ENCODE peak calls at places on chromosomes 13 and 19, in eight cellular contexts. One of them, this sample, is unnamed.

GRCh38 chr13:110282316-110282841 is 24.6 kb downstream of the COL4A1 start:
- DNase-seq in tibial artery: no peak
- DNase-seq in breast epithelium: no peak
- DNase-seq in tibial nerve: no peak
- DNase-seq in heart left ventricle: no peak
- DNase-seq in psoas muscle: no peak
- DNase-seq in lower lobe of right lung: no peak
- DNase-seq in CD4-positive, alpha-beta memory T cell: no peak
- DNase-seq in this sample: no peak

GRCh38 chr19:35868172-35868822 is at the start of gene APLP1:
- DNase-seq in tibial artery: peak
- DNase-seq in breast epithelium: peak
- DNase-seq in tibial nerve: no peak
- DNase-seq in heart left ventricle: peak
- DNase-seq in psoas muscle: peak
- DNase-seq in lower lobe of right lung: peak
- DNase-seq in CD4-positive, alpha-beta memory T cell: peak
- DNase-seq in this sample: no peak

GRCh38 chr19:29667941-29668340 is 2.7 kb downstream of the PLEKHF1 start:
- DNase-seq in tibial artery: peak
- DNase-seq in breast epithelium: peak
- DNase-seq in tibial nerve: no peak
- DNase-seq in heart left ventricle: no peak
- DNase-seq in psoas muscle: no peak
- DNase-seq in lower lobe of right lung: no peak
- DNase-seq in CD4-positive, alpha-beta memory T cell: peak
- DNase-seq in this sample: no peak

GRCh38 chr19:46480409-46480808 is 9.0 kb upstream of the PNMA8A start:
- DNase-seq in tibial artery: no peak
- DNase-seq in breast epithelium: no peak
- DNase-seq in tibial nerve: no peak
- DNase-seq in heart left ventricle: peak
- DNase-seq in psoas muscle: no peak
- DNase-seq in lower lobe of right lung: no peak
- DNase-seq in CD4-positive, alpha-beta memory T cell: no peak
- DNase-seq in this sample: no peak

GRCh38 chr19:45110811-45111210 is 17.8 kb downstream of the PPP1R37 start:
- DNase-seq in tibial artery: no peak
- DNase-seq in breast epithelium: no peak
- DNase-seq in tibial nerve: no peak
- DNase-seq in heart left ventricle: no peak
- DNase-seq in psoas muscle: no peak
- DNase-seq in lower lobe of right lung: no peak
- DNase-seq in CD4-positive, alpha-beta memory T cell: no peak
- DNase-seq in this sample: no peak

GRCh38 chr19:29535984-29536508 is 10.3 kb downstream of the VSTM2B start:
- DNase-seq in tibial artery: peak
- DNase-seq in breast epithelium: no peak
- DNase-seq in tibial nerve: no peak
- DNase-seq in heart left ventricle: no peak
- DNase-seq in psoas muscle: no peak
- DNase-seq in lower lobe of right lung: no peak
- DNase-seq in CD4-positive, alpha-beta memory T cell: no peak
- DNase-seq in this sample: no peak

GRCh38 chr13:111040821-111041220 is 74.3 kb upstream of the ARHGEF7 start:
- DNase-seq in tibial artery: no peak
- DNase-seq in breast epithelium: no peak
- DNase-seq in tibial nerve: no peak
- DNase-seq in heart left ventricle: no peak
- DNase-seq in psoas muscle: no peak
- DNase-seq in lower lobe of right lung: no peak
- DNase-seq in CD4-positive, alpha-beta memory T cell: no peak
- DNase-seq in this sample: no peak

GRCh38 chr13:24684600-24684998 is 4.4 kb downstream of the ATP12A start:
- DNase-seq in tibial artery: no peak
- DNase-seq in breast epithelium: no peak
- DNase-seq in tibial nerve: no peak
- DNase-seq in heart left ventricle: no peak
- DNase-seq in psoas muscle: no peak
- DNase-seq in lower lobe of right lung: no peak
- DNase-seq in CD4-positive, alpha-beta memory T cell: peak
- DNase-seq in this sample: no peak

GRCh38 chr13:40617801-40618356 is 48.6 kb downstream of the FOXO1 start:
- DNase-seq in tibial artery: no peak
- DNase-seq in breast epithelium: no peak
- DNase-seq in tibial nerve: no peak
- DNase-seq in heart left ventricle: no peak
- DNase-seq in psoas muscle: peak
- DNase-seq in lower lobe of right lung: no peak
- DNase-seq in CD4-positive, alpha-beta memory T cell: no peak
- DNase-seq in this sample: no peak

GRCh38 chr13:30685320-30685859 is 50.0 kb upstream of the ALOX5AP start:
- DNase-seq in tibial artery: no peak
- DNase-seq in breast epithelium: no peak
- DNase-seq in tibial nerve: no peak
- DNase-seq in heart left ventricle: no peak
- DNase-seq in psoas muscle: no peak
- DNase-seq in lower lobe of right lung: no peak
- DNase-seq in CD4-positive, alpha-beta memory T cell: no peak
- DNase-seq in this sample: no peak

GRCh38 chr19:10074153-10074552 is 12.0 kb upstream of the SHFL start:
- DNase-seq in tibial artery: no peak
- DNase-seq in breast epithelium: no peak
- DNase-seq in tibial nerve: no peak
- DNase-seq in heart left ventricle: no peak
- DNase-seq in psoas muscle: no peak
- DNase-seq in lower lobe of right lung: no peak
- DNase-seq in CD4-positive, alpha-beta memory T cell: peak
- DNase-seq in this sample: no peak

GRCh38 chr13:59747529-59747928 is 416.2 kb downstream of the DIAPH3 start:
- DNase-seq in tibial artery: no peak
- DNase-seq in breast epithelium: no peak
- DNase-seq in tibial nerve: no peak
- DNase-seq in heart left ventricle: no peak
- DNase-seq in psoas muscle: no peak
- DNase-seq in lower lobe of right lung: no peak
- DNase-seq in CD4-positive, alpha-beta memory T cell: no peak
- DNase-seq in this sample: no peak

GRCh38 chr13:43303040-43303729 is 279.8 kb downstream of the DNAJC15 start:
- DNase-seq in tibial artery: peak
- DNase-seq in breast epithelium: no peak
- DNase-seq in tibial nerve: no peak
- DNase-seq in heart left ventricle: peak
- DNase-seq in psoas muscle: peak
- DNase-seq in lower lobe of right lung: no peak
- DNase-seq in CD4-positive, alpha-beta memory T cell: no peak
- DNase-seq in this sample: no peak

GRCh38 chr13:92838786-92839185 is 387.8 kb upstream of the GPC6 start:
- DNase-seq in tibial artery: no peak
- DNase-seq in breast epithelium: no peak
- DNase-seq in tibial nerve: no peak
- DNase-seq in heart left ventricle: no peak
- DNase-seq in psoas muscle: no peak
- DNase-seq in lower lobe of right lung: no peak
- DNase-seq in CD4-positive, alpha-beta memory T cell: no peak
- DNase-seq in this sample: peak

GRCh38 chr19:57888494-57889231 is at the start of gene ZNF814:
- DNase-seq in tibial artery: peak
- DNase-seq in breast epithelium: peak
- DNase-seq in tibial nerve: peak
- DNase-seq in heart left ventricle: peak
- DNase-seq in psoas muscle: peak
- DNase-seq in lower lobe of right lung: peak
- DNase-seq in CD4-positive, alpha-beta memory T cell: peak
- DNase-seq in this sample: no peak

GRCh38 chr13:114108894-114109293 is 23.5 kb downstream of the RASA3 start:
- DNase-seq in tibial artery: peak
- DNase-seq in breast epithelium: peak
- DNase-seq in tibial nerve: no peak
- DNase-seq in heart left ventricle: no peak
- DNase-seq in psoas muscle: peak
- DNase-seq in lower lobe of right lung: peak
- DNase-seq in CD4-positive, alpha-beta memory T cell: no peak
- DNase-seq in this sample: no peak

GRCh38 chr19:12872941-12873890 is 8.0 kb downstream of the DNASE2 start:
- DNase-seq in tibial artery: peak
- DNase-seq in breast epithelium: no peak
- DNase-seq in tibial nerve: no peak
- DNase-seq in heart left ventricle: no peak
- DNase-seq in psoas muscle: peak
- DNase-seq in lower lobe of right lung: peak
- DNase-seq in CD4-positive, alpha-beta memory T cell: peak
- DNase-seq in this sample: no peak

GRCh38 chr19:17999685-18000479 is 8.1 kb upstream of the ARRDC2 start:
- DNase-seq in tibial artery: peak
- DNase-seq in breast epithelium: no peak
- DNase-seq in tibial nerve: no peak
- DNase-seq in heart left ventricle: no peak
- DNase-seq in psoas muscle: no peak
- DNase-seq in lower lobe of right lung: no peak
- DNase-seq in CD4-positive, alpha-beta memory T cell: no peak
- DNase-seq in this sample: no peak

GRCh38 chr13:73274147-73274546 is 215.3 kb downstream of the KLF5 start:
- DNase-seq in tibial artery: no peak
- DNase-seq in breast epithelium: no peak
- DNase-seq in tibial nerve: no peak
- DNase-seq in heart left ventricle: no peak
- DNase-seq in psoas muscle: no peak
- DNase-seq in lower lobe of right lung: no peak
- DNase-seq in CD4-positive, alpha-beta memory T cell: no peak
- DNase-seq in this sample: no peak

GRCh38 chr19:4061683-4062575 is 4.8 kb downstream of the ZBTB7A start:
- DNase-seq in tibial artery: no peak
- DNase-seq in breast epithelium: peak
- DNase-seq in tibial nerve: no peak
- DNase-seq in heart left ventricle: no peak
- DNase-seq in psoas muscle: peak
- DNase-seq in lower lobe of right lung: peak
- DNase-seq in CD4-positive, alpha-beta memory T cell: no peak
- DNase-seq in this sample: no peak
- H3K27ac ChIP-seq in tibial artery: peak
- H3K27ac ChIP-seq in breast epithelium: peak
- H3K27ac ChIP-seq in tibial nerve: peak
- H3K27ac ChIP-seq in heart left ventricle: peak
- H3K27ac ChIP-seq in psoas muscle: peak
- H3K27ac ChIP-seq in lower lobe of right lung: peak
- H3K27ac ChIP-seq in CD4-positive, alpha-beta memory T cell: peak
- H3K27ac ChIP-seq in this sample: peak

DNA sequence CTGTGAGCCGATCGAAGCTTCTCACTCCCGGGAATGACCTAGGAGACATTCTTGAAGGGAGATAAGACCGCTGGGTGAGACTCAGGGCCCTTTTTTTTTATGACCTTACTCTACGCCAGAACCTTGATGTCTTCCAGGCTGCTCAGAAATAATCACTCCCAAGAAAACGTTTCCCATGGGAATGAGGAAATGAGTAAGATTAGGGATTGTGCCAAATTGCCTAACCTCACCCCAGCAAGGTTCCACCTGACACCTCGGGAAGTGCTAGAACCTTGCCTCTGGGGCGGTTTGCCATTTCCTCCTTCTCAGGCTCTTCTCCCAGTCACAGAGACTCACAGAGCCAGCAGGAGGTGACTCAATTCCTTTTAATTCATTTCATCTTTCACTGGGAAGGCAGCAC is 2.3 kb downstream of the SLC46A3 start:
- DNase-seq in tibial artery: no peak
- DNase-seq in breast epithelium: no peak
- DNase-seq in tibial nerve: no peak
- DNase-seq in heart left ventricle: peak
- DNase-seq in psoas muscle: peak
- DNase-seq in lower lobe of right lung: no peak
- DNase-seq in CD4-positive, alpha-beta memory T cell: no peak
- DNase-seq in this sample: peak
- H3K27ac ChIP-seq in tibial artery: no peak
- H3K27ac ChIP-seq in breast epithelium: peak
- H3K27ac ChIP-seq in tibial nerve: no peak
- H3K27ac ChIP-seq in heart left ventricle: peak
- H3K27ac ChIP-seq in psoas muscle: peak
- H3K27ac ChIP-seq in lower lobe of right lung: peak
- H3K27ac ChIP-seq in CD4-positive, alpha-beta memory T cell: no peak
- H3K27ac ChIP-seq in this sample: peak

GRCh38 chr19:8323781-8324185 is 2.5 kb downstream of the RPS28 start:
- DNase-seq in tibial artery: no peak
- DNase-seq in breast epithelium: no peak
- DNase-seq in tibial nerve: no peak
- DNase-seq in heart left ventricle: no peak
- DNase-seq in psoas muscle: no peak
- DNase-seq in lower lobe of right lung: no peak
- DNase-seq in CD4-positive, alpha-beta memory T cell: no peak
- DNase-seq in this sample: no peak

GRCh38 chr19:8321760-8322637 is 703 bp downstream of the RPS28 start:
- DNase-seq in tibial artery: no peak
- DNase-seq in breast epithelium: no peak
- DNase-seq in tibial nerve: no peak
- DNase-seq in heart left ventricle: no peak
- DNase-seq in psoas muscle: no peak
- DNase-seq in lower lobe of right lung: no peak
- DNase-seq in CD4-positive, alpha-beta memory T cell: no peak
- DNase-seq in this sample: no peak

GRCh38 chr19:8324186-8325050 is 3.1 kb downstream of the RPS28 start:
- DNase-seq in tibial artery: no peak
- DNase-seq in breast epithelium: no peak
- DNase-seq in tibial nerve: no peak
- DNase-seq in heart left ventricle: peak
- DNase-seq in psoas muscle: no peak
- DNase-seq in lower lobe of right lung: no peak
- DNase-seq in CD4-positive, alpha-beta memory T cell: no peak
- DNase-seq in this sample: no peak

GRCh38 chr19:8321067-8321759 is at the start of the genes NDUFA7 and RPS28:
- DNase-seq in tibial artery: peak
- DNase-seq in breast epithelium: peak
- DNase-seq in tibial nerve: peak
- DNase-seq in heart left ventricle: peak
- DNase-seq in psoas muscle: peak
- DNase-seq in lower lobe of right lung: peak
- DNase-seq in CD4-positive, alpha-beta memory T cell: peak
- DNase-seq in this sample: peak

DNA sequence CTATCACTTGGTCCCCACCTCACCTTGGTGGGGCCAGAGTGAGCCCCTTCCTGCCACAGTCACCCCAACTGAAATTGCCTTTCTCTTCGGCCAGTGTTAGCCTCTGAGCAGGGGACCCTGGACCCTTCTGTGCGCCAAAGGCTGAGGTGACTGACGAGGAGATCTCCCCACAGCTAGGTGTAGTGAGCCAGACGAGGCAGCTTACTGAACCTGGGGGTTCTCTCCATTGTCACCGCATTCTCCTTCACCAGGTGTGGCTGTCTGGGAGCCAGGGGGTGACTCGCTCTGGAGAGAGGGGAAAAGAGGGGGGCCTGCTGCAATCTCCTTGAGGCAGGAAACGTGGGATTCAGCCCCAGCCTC is 1.3 kb downstream of the RPS28 start:
- DNase-seq in tibial artery: no peak
- DNase-seq in breast epithelium: no peak
- DNase-seq in tibial nerve: no peak
- DNase-seq in heart left ventricle: no peak
- DNase-seq in psoas muscle: no peak
- DNase-seq in lower lobe of right lung: no peak
- DNase-seq in CD4-positive, alpha-beta memory T cell: no peak
- DNase-seq in this sample: no peak
- H3K27ac ChIP-seq in tibial artery: peak
- H3K27ac ChIP-seq in breast epithelium: peak
- H3K27ac ChIP-seq in tibial nerve: no peak
- H3K27ac ChIP-seq in heart left ventricle: peak
- H3K27ac ChIP-seq in psoas muscle: peak
- H3K27ac ChIP-seq in lower lobe of right lung: peak
- H3K27ac ChIP-seq in CD4-positive, alpha-beta memory T cell: peak
- H3K27ac ChIP-seq in this sample: peak

GRCh38 chr13:108093616-108094015 is 121.7 kb downstream of the LIG4 start:
- DNase-seq in tibial artery: no peak
- DNase-seq in breast epithelium: no peak
- DNase-seq in tibial nerve: no peak
- DNase-seq in heart left ventricle: no peak
- DNase-seq in psoas muscle: no peak
- DNase-seq in lower lobe of right lung: no peak
- DNase-seq in CD4-positive, alpha-beta memory T cell: no peak
- DNase-seq in this sample: no peak
- H3K27ac ChIP-seq in tibial artery: no peak
- H3K27ac ChIP-seq in breast epithelium: no peak
- H3K27ac ChIP-seq in tibial nerve: no peak
- H3K27ac ChIP-seq in heart left ventricle: no peak
- H3K27ac ChIP-seq in psoas muscle: no peak
- H3K27ac ChIP-seq in lower lobe of right lung: no peak
- H3K27ac ChIP-seq in CD4-positive, alpha-beta memory T cell: no peak
- H3K27ac ChIP-seq in this sample: no peak

This sample was measured in epithelial cell of prostate.